ENCODE peak calls at places on chromosome 20, in four cellular contexts. D is brain microvascular endothelial cell; Q is cardiac fibroblast; L is CD8-positive, alpha-beta T cell. C is an unnamed sample.

GRCh38 chr20:11890331-11891080 is 27.2 kb upstream of the BTBD3 start:
- DNase-seq in D (peak; percentile 87), L (peak; percentile 48), Q (peak; percentile 94), C (peak; percentile 97)

GRCh38 chr20:34062651-34063482 is 49.2 kb downstream of the EIF2S2 start:
- DNase-seq in Q (no peak), D (no peak), L (no peak), C (no peak)

GRCh38 chr20:4740774-4741431 is 19.2 kb downstream of the PRND start:
- DNase-seq in L (peak; percentile 78), Q (peak; percentile 54), D (peak; percentile 42), C (peak; percentile 70)

GRCh38 chr20:20548527-20549266 is 163.7 kb downstream of the RALGAPA2 start:
- DNase-seq in L (no peak), Q (no peak), D (no peak), C (peak; percentile 42)

GRCh38 chr20:64051532-64052325 is 2.3 kb upstream of the SOX18 start:
- DNase-seq in D (no peak), L (no peak), Q (no peak), C (no peak)

GRCh38 chr20:7193681-7194080 is 426.2 kb downstream of the BMP2 start:
- DNase-seq in L (no peak), D (no peak), Q (no peak), C (no peak)

GRCh38 chr20:47346172-47346571 is 10.3 kb downstream of the ZMYND8 start:
- DNase-seq in D (no peak), L (peak; percentile 53), Q (no peak), C (no peak)

GRCh38 chr20:9147553-9148024 is 78.7 kb downstream of the PLCB4 start:
- DNase-seq in D (peak; percentile 22), L (no peak), Q (peak; percentile 8), C (no peak)

GRCh38 chr20:63082308-63082938 is 75.7 kb upstream of the BHLHE23 start:
- DNase-seq in Q (peak; percentile 30), D (peak; percentile 23), L (no peak), C (no peak)

GRCh38 chr20:35901678-35902544 is 52.4 kb downstream of the SCAND1 start:
- DNase-seq in Q (peak; percentile 80), L (no peak), D (peak; percentile 91), C (peak; percentile 79)

GRCh38 chr20:25408170-25408547 is 686 bp downstream of the GINS1 start:
- DNase-seq in L (no peak), Q (no peak), D (no peak), C (no peak)

GRCh38 chr20:25407311-25408169 is at the start of gene GINS1:
- DNase-seq in Q (peak; percentile 89), D (peak; percentile 85), L (peak; percentile 75), C (peak; percentile 97)

GRCh38 chr20:25408890-25409289 is 1.4 kb downstream of the GINS1 start:
- DNase-seq in D (no peak), L (no peak), Q (no peak), C (no peak)
- H3K4me3 ChIP-seq in D (peak overlapping the region; percentile 87), L (no peak overlapping the region), Q (no peak overlapping the region), C (no peak overlapping the region)

DNA sequence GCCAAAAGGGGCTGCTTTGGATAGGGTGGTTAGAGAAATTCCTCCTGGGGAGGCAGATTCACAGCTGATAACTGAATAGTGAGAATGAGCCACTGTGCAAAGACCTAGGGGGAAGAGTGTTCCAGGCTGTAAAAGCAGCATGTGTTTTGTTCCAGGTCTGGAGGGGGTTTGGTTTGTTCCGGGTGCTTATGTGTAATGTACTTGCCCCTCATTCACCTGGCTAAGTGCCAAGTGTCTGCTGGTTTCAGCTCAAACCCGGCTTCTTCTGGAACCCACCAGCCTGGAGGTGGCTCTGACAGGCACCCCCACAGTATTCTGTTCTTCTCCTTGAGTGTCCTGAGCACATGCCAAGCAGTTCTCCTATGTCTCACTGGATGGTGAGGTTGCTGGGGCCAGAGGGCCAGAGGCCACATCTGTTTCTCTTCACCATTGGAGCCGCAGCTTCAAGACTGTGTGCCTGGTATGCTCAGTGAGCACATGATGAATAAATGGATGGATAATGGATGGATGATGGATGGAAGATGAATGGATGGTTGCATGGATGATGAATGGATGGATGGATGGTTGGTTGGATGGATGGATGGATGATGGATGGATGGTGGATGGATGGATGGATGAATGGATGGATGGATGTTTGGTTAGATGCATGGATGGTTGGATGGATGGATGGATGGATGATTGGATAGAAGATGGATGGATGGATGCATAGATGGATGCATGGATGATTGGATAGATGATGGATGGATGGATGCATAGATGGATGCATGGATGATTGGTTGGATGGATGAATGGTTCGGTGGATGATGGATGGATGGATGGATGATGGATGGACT is 227.6 kb downstream of the BMP7 start:
- DNase-seq in L (no peak), D (no peak), Q (no peak), C (no peak)
- H3K4me3 ChIP-seq in L (no peak overlapping the region), D (no peak overlapping the region), Q (no peak overlapping the region), C (no peak overlapping the region)

DNA sequence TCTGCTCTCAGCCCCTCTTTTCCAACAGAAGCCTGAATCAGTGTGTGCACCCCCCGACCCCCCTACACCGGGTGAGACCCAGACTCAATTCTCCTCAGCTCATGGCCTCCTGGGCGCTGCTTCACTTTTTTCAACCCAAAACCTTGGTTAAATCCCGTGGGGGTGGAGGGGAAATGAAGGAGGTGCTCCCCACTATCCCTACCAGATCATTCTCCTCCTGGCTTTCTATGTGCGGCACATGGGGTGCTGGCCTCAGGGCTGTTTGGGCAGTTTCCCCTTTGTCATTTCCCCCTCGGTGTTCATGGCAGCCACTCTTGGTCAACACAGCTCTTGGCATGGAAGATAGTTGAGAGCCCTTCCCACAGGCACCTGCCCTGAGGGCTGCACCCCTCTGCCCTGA is 4.6 kb downstream of the CST4 start:
- DNase-seq in L (peak; percentile 13), D (no peak), Q (no peak), C (no peak)
- H3K4me3 ChIP-seq in L (no peak overlapping the region), D (no peak overlapping the region), Q (no peak overlapping the region), C (no peak overlapping the region)

DNA sequence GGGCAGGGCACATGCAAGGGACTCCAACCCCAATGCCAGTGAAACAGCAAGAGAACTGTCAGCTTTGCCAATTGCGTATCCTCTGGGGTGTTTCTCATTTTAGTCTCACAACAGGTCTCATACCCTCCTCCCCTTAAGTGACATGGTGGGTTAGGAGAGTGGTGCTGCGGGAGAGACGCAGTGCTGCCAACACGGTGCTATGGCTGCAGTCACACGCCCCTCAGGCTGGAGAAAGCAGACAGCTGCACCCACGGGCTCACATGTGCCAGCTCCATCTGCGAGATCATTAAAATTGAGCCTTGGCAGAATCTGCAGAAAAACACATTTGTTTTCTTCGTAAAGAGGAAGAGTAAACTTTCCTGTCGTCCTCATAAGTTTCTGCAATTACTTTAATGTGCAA is 114.7 kb downstream of the ANKRD60 start:
- DNase-seq in D (no peak), L (no peak), Q (no peak), C (no peak)
- H3K4me3 ChIP-seq in D (no peak overlapping the region), L (no peak overlapping the region), Q (no peak overlapping the region), C (no peak overlapping the region)

GRCh38 chr20:51233345-51233744 is 210.4 kb upstream of the KCNG1 start:
- DNase-seq in Q (no peak), D (no peak), L (no peak), C (no peak)

GRCh38 chr20:51237278-51237677 is 214.4 kb upstream of the KCNG1 start:
- DNase-seq in D (peak; percentile 15), Q (peak; percentile 59), L (no peak), C (no peak)

GRCh38 chr20:51238675-51239305 is 215.9 kb upstream of the KCNG1 start:
- DNase-seq in L (no peak), Q (no peak), D (no peak), C (no peak)

GRCh38 chr20:51237790-51238189 is 214.9 kb upstream of the KCNG1 start:
- DNase-seq in D (no peak), L (no peak), Q (no peak), C (no peak)

GRCh38 chr20:51236396-51236795 is 213.5 kb upstream of the KCNG1 start:
- DNase-seq in D (no peak), Q (no peak), L (no peak), C (no peak)
- H3K4me3 ChIP-seq in D (no peak overlapping the region), Q (no peak overlapping the region), L (no peak overlapping the region), C (no peak overlapping the region)